ENCODE peak calls at places on chromosomes 2 and 18, in six cellular contexts. One of them, this sample, is unnamed.

GRCh38 chr18:37251679-37252078 is 313.9 kb downstream of the CELF4 start:
- DNase-seq in omental fat pad: no peak
- DNase-seq in transverse colon: no peak
- DNase-seq in HCT116: no peak
- DNase-seq in type B pancreatic cell: no peak
- DNase-seq in endothelial cell of umbilical vein: no peak
- DNase-seq in this sample: no peak

GRCh38 chr2:204109681-204110080 is 173.1 kb downstream of the ICOS start:
- DNase-seq in omental fat pad: no peak
- DNase-seq in transverse colon: no peak
- DNase-seq in HCT116: no peak
- DNase-seq in type B pancreatic cell: peak
- DNase-seq in endothelial cell of umbilical vein: peak
- DNase-seq in this sample: no peak

GRCh38 chr2:43196773-43197567 is 29.4 kb downstream of the ZFP36L2 start:
- DNase-seq in omental fat pad: no peak
- DNase-seq in transverse colon: no peak
- DNase-seq in HCT116: no peak
- DNase-seq in type B pancreatic cell: no peak
- DNase-seq in endothelial cell of umbilical vein: no peak
- DNase-seq in this sample: no peak

GRCh38 chr2:2573205-2573604 is 242.1 kb upstream of the MYT1L start:
- DNase-seq in omental fat pad: no peak
- DNase-seq in transverse colon: no peak
- DNase-seq in HCT116: no peak
- DNase-seq in type B pancreatic cell: no peak
- DNase-seq in endothelial cell of umbilical vein: no peak
- DNase-seq in this sample: no peak

GRCh38 chr2:121866789-121867188 is 111.3 kb downstream of the TSN start:
- DNase-seq in omental fat pad: no peak
- DNase-seq in transverse colon: no peak
- DNase-seq in HCT116: no peak
- DNase-seq in type B pancreatic cell: no peak
- DNase-seq in endothelial cell of umbilical vein: no peak
- DNase-seq in this sample: no peak

GRCh38 chr2:113703404-113704299 is 52.8 kb downstream of the SLC35F5 start:
- DNase-seq in omental fat pad: no peak
- DNase-seq in transverse colon: peak
- DNase-seq in HCT116: no peak
- DNase-seq in type B pancreatic cell: no peak
- DNase-seq in endothelial cell of umbilical vein: no peak
- DNase-seq in this sample: no peak

GRCh38 chr2:172709566-172710291 is 25.9 kb upstream of the RAPGEF4 start:
- DNase-seq in omental fat pad: no peak
- DNase-seq in transverse colon: no peak
- DNase-seq in HCT116: no peak
- DNase-seq in type B pancreatic cell: no peak
- DNase-seq in endothelial cell of umbilical vein: no peak
- DNase-seq in this sample: no peak

GRCh38 chr18:76657428-76657827 is 162.4 kb upstream of the ZNF516 start:
- DNase-seq in omental fat pad: no peak
- DNase-seq in transverse colon: no peak
- DNase-seq in HCT116: no peak
- DNase-seq in type B pancreatic cell: no peak
- DNase-seq in endothelial cell of umbilical vein: no peak
- DNase-seq in this sample: no peak

GRCh38 chr18:47373465-47373864 is 122.0 kb upstream of the SKOR2 start:
- DNase-seq in omental fat pad: no peak
- DNase-seq in transverse colon: no peak
- DNase-seq in HCT116: no peak
- DNase-seq in type B pancreatic cell: no peak
- DNase-seq in endothelial cell of umbilical vein: no peak
- DNase-seq in this sample: no peak

GRCh38 chr2:61187069-61187468 is 25.1 kb downstream of the C2orf74 start:
- DNase-seq in omental fat pad: no peak
- DNase-seq in transverse colon: no peak
- DNase-seq in HCT116: no peak
- DNase-seq in type B pancreatic cell: no peak
- DNase-seq in endothelial cell of umbilical vein: no peak
- DNase-seq in this sample: no peak

GRCh38 chr18:80170395-80171094 is 61.5 kb downstream of the ADNP2 start:
- DNase-seq in omental fat pad: no peak
- DNase-seq in transverse colon: no peak
- DNase-seq in HCT116: no peak
- DNase-seq in type B pancreatic cell: no peak
- DNase-seq in endothelial cell of umbilical vein: no peak
- DNase-seq in this sample: no peak

GRCh38 chr18:6328624-6329016 is 86.1 kb downstream of the L3MBTL4 start:
- DNase-seq in omental fat pad: no peak
- DNase-seq in transverse colon: no peak
- DNase-seq in HCT116: no peak
- DNase-seq in type B pancreatic cell: no peak
- DNase-seq in endothelial cell of umbilical vein: no peak
- DNase-seq in this sample: no peak

GRCh38 chr2:121771976-121772742 is 16.7 kb downstream of the TSN start:
- DNase-seq in omental fat pad: no peak
- DNase-seq in transverse colon: no peak
- DNase-seq in HCT116: no peak
- DNase-seq in type B pancreatic cell: no peak
- DNase-seq in endothelial cell of umbilical vein: peak
- DNase-seq in this sample: no peak

GRCh38 chr18:56085561-56085960 is 497.6 kb upstream of the TCF4 start:
- DNase-seq in omental fat pad: no peak
- DNase-seq in transverse colon: peak
- DNase-seq in HCT116: no peak
- DNase-seq in type B pancreatic cell: no peak
- DNase-seq in endothelial cell of umbilical vein: no peak
- DNase-seq in this sample: no peak

GRCh38 chr2:131145040-131145439 is 39.9 kb downstream of the PLEKHB2 start:
- DNase-seq in omental fat pad: no peak
- DNase-seq in transverse colon: no peak
- DNase-seq in HCT116: no peak
- DNase-seq in type B pancreatic cell: no peak
- DNase-seq in endothelial cell of umbilical vein: no peak
- DNase-seq in this sample: no peak

GRCh38 chr2:62485780-62486765 is 19.9 kb downstream of the TMEM17 start:
- DNase-seq in omental fat pad: no peak
- DNase-seq in transverse colon: no peak
- DNase-seq in HCT116: no peak
- DNase-seq in type B pancreatic cell: no peak
- DNase-seq in endothelial cell of umbilical vein: no peak
- DNase-seq in this sample: no peak

GRCh38 chr2:2793925-2794324 is 462.9 kb upstream of the MYT1L start:
- DNase-seq in omental fat pad: no peak
- DNase-seq in transverse colon: no peak
- DNase-seq in HCT116: no peak
- DNase-seq in type B pancreatic cell: no peak
- DNase-seq in endothelial cell of umbilical vein: no peak
- DNase-seq in this sample: no peak

GRCh38 chr2:214310319-214310718 is 100.5 kb upstream of the VWC2L start:
- DNase-seq in omental fat pad: no peak
- DNase-seq in transverse colon: no peak
- DNase-seq in HCT116: no peak
- DNase-seq in type B pancreatic cell: no peak
- DNase-seq in endothelial cell of umbilical vein: no peak
- DNase-seq in this sample: no peak

GRCh38 chr2:233799716-233800115 is 21.6 kb downstream of the MROH2A start:
- DNase-seq in omental fat pad: no peak
- DNase-seq in transverse colon: no peak
- DNase-seq in HCT116: no peak
- DNase-seq in type B pancreatic cell: no peak
- DNase-seq in endothelial cell of umbilical vein: no peak
- DNase-seq in this sample: no peak

GRCh38 chr18:12307251-12307736 is 747 bp upstream of the TUBB6 start:
- DNase-seq in omental fat pad: no peak
- DNase-seq in transverse colon: peak
- DNase-seq in HCT116: no peak
- DNase-seq in type B pancreatic cell: no peak
- DNase-seq in endothelial cell of umbilical vein: peak
- DNase-seq in this sample: peak

GRCh38 chr2:225670111-225670974 is 270.8 kb downstream of the NYAP2 start:
- DNase-seq in omental fat pad: no peak
- DNase-seq in transverse colon: no peak
- DNase-seq in HCT116: peak
- DNase-seq in type B pancreatic cell: no peak
- DNase-seq in endothelial cell of umbilical vein: peak
- DNase-seq in this sample: no peak

GRCh38 chr2:68643874-68644485 is 601 bp downstream of the PROKR1 start:
- DNase-seq in omental fat pad: no peak
- DNase-seq in transverse colon: no peak
- DNase-seq in HCT116: no peak
- DNase-seq in type B pancreatic cell: no peak
- DNase-seq in endothelial cell of umbilical vein: no peak
- DNase-seq in this sample: no peak

GRCh38 chr2:26712486-26713465 is 20.3 kb downstream of the KCNK3 start:
- DNase-seq in omental fat pad: no peak
- DNase-seq in transverse colon: no peak
- DNase-seq in HCT116: no peak
- DNase-seq in type B pancreatic cell: no peak
- DNase-seq in endothelial cell of umbilical vein: no peak
- DNase-seq in this sample: no peak

GRCh38 chr2:54490863-54491262 is 34.7 kb downstream of the SPTBN1 start:
- DNase-seq in omental fat pad: no peak
- DNase-seq in transverse colon: no peak
- DNase-seq in HCT116: no peak
- DNase-seq in type B pancreatic cell: no peak
- DNase-seq in endothelial cell of umbilical vein: no peak
- DNase-seq in this sample: no peak

GRCh38 chr2:237694423-237695194 is 67.2 kb downstream of the LRRFIP1 start:
- DNase-seq in omental fat pad: no peak
- DNase-seq in transverse colon: no peak
- DNase-seq in HCT116: no peak
- DNase-seq in type B pancreatic cell: no peak
- DNase-seq in endothelial cell of umbilical vein: no peak
- DNase-seq in this sample: no peak
- TF ChIP-seq CTCF in omental fat pad: no peak
- TF ChIP-seq CTCF in transverse colon: no peak
- TF ChIP-seq CTCF in HCT116: no peak
- TF ChIP-seq CTCF in type B pancreatic cell: no peak
- TF ChIP-seq CTCF in endothelial cell of umbilical vein: no peak
- TF ChIP-seq CTCF in this sample: no peak

DNA sequence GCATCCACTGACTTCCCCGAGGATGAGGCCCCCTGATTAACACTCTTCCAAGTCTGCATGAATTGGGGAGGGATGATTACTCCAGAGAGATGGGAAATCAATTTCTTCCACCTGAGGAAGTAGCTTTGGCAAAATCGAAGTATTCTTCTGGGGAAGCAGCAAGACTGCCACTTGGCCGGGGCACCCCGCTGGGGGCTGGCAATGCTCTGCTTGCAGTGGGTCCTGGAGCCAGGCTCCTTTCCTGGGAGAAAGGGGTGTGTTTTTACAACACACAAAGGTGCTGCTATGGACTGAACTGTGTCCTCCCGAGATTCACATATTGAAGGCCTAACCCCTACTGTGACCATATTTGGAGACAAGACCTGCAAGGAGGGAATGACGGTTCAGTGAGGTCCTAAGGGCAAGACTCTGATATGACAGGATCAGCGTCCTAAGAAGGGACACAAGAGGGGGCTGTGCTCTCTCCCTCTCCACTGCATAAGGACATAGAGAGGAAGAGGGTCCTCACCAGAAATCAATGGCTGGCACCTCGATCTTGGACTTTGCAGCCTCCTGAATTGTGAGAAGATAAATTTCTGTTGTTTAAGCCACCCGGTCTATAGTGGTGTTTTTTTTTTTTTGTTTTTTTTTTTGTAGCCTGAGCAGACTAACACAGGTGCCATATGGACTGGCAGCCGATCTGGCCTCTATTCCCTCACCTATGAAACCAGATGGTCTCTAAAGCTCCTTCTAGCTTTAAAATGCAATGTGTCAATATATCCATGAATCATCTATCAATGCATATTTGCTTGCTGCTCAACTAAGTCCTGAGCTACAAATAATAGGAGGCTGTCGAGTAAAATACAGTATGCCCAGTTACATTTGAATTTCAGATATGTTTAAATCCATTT is 3.6 kb upstream of the SMARCAL1 start:
- DNase-seq in omental fat pad: no peak
- DNase-seq in transverse colon: no peak
- DNase-seq in HCT116: no peak
- DNase-seq in type B pancreatic cell: no peak
- DNase-seq in endothelial cell of umbilical vein: no peak
- DNase-seq in this sample: no peak
- TF ChIP-seq CTCF in omental fat pad: no peak
- TF ChIP-seq CTCF in transverse colon: no peak
- TF ChIP-seq CTCF in HCT116: no peak
- TF ChIP-seq CTCF in type B pancreatic cell: no peak
- TF ChIP-seq CTCF in endothelial cell of umbilical vein: no peak
- TF ChIP-seq CTCF in this sample: no peak

DNA sequence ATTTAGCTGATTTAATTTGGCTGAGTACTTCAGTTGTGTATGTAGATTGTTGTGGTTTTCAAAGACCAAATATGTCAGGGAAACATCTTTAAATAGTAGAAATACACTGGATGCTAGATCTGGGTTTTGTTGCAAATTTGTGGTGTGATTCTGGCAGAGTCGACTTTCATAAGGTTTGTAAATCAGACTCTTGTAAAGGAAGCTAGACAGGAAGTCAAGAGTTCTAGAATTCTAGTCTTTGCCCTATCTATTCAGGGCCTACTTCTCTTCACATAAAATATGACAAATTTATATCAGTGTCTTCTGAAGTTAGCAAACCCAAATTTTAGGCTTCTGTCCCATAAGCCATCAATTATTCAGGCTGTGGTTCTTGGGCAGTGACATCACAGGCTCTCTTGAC is 1579.2 kb upstream of the PIK3C3 start:
- DNase-seq in omental fat pad: no peak
- DNase-seq in transverse colon: no peak
- DNase-seq in HCT116: no peak
- DNase-seq in type B pancreatic cell: no peak
- DNase-seq in endothelial cell of umbilical vein: no peak
- DNase-seq in this sample: no peak
- TF ChIP-seq CTCF in omental fat pad: no peak
- TF ChIP-seq CTCF in transverse colon: no peak
- TF ChIP-seq CTCF in HCT116: no peak
- TF ChIP-seq CTCF in type B pancreatic cell: no peak
- TF ChIP-seq CTCF in endothelial cell of umbilical vein: no peak
- TF ChIP-seq CTCF in this sample: no peak

DNA sequence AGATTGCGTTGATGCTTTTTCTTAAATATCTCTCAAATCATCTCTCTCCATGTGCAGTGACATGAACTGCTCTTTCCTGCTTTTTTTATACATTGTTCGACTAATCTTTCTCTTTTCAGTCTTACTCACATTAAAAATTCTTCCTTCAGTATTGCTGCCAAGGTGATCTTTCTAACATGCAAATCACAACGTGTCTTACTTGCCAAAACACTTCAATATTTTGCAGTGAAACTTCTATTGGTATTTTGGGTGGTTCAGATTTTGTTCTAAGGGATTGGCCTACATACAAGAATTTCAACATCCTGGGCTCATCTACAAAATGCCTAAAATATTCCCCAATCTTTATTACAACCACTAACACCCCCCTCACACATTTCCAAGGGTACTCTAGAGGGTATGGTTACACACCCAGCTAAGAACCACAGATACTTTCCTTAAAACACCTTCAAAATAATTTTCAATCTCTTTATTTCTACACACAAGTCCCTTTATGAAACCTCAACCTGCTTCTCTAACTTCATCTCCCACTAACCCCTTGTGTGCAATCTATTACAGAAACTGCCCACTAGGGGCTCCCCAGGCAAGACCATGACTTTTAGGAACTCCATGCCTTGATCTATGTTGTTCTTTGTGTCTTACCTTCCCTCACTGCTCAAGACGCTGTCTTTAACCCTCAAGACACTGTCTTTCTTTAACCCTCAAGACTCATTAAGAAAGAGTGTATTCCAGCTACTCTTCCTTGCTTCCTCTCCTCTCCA is 50.9 kb downstream of the COL3A1 start:
- DNase-seq in omental fat pad: no peak
- DNase-seq in transverse colon: no peak
- DNase-seq in HCT116: peak
- DNase-seq in type B pancreatic cell: no peak
- DNase-seq in endothelial cell of umbilical vein: no peak
- DNase-seq in this sample: no peak
- TF ChIP-seq CTCF in omental fat pad: no peak
- TF ChIP-seq CTCF in transverse colon: no peak
- TF ChIP-seq CTCF in HCT116: peak
- TF ChIP-seq CTCF in type B pancreatic cell: peak
- TF ChIP-seq CTCF in endothelial cell of umbilical vein: peak
- TF ChIP-seq CTCF in this sample: no peak